ENCODE peak calls at places on chromosomes 1 and 21, in seven cellular contexts. One of them, this sample, is unnamed.

GRCh38 chr1:63679076-63679475 is 85.9 kb downstream of the PGM1 start:
- DNase-seq in neural progenitor cell: no peak
- DNase-seq in CD4-positive, alpha-beta memory T cell: no peak
- DNase-seq in NCI-H2081: no peak
- DNase-seq in progenitor cell of endocrine pancreas: no peak
- DNase-seq in IMR-90: peak; percentile 48
- DNase-seq in T1000: no peak
- DNase-seq in this sample: no peak

GRCh38 chr1:229781453-229781852 is 155.4 kb downstream of the URB2 start:
- DNase-seq in neural progenitor cell: no peak
- DNase-seq in CD4-positive, alpha-beta memory T cell: no peak
- DNase-seq in NCI-H2081: peak; percentile 18
- DNase-seq in progenitor cell of endocrine pancreas: peak; percentile 19
- DNase-seq in IMR-90: no peak
- DNase-seq in T1000: no peak
- DNase-seq in this sample: no peak

GRCh38 chr1:151711940-151712339 is 4.7 kb downstream of the CELF3 start:
- DNase-seq in neural progenitor cell: no peak
- DNase-seq in CD4-positive, alpha-beta memory T cell: no peak
- DNase-seq in NCI-H2081: peak; percentile 58
- DNase-seq in progenitor cell of endocrine pancreas: no peak
- DNase-seq in IMR-90: no peak
- DNase-seq in T1000: no peak
- DNase-seq in this sample: no peak

GRCh38 chr21:21688877-21689276 is 690.7 kb downstream of the NCAM2 start:
- DNase-seq in neural progenitor cell: peak; percentile 67
- DNase-seq in CD4-positive, alpha-beta memory T cell: no peak
- DNase-seq in NCI-H2081: peak; percentile 8
- DNase-seq in progenitor cell of endocrine pancreas: no peak
- DNase-seq in IMR-90: peak; percentile 37
- DNase-seq in T1000: no peak
- DNase-seq in this sample: no peak

GRCh38 chr1:235999259-235999925 is 65.5 kb downstream of the NID1 start:
- DNase-seq in neural progenitor cell: no peak
- DNase-seq in CD4-positive, alpha-beta memory T cell: peak; percentile 95
- DNase-seq in NCI-H2081: no peak
- DNase-seq in progenitor cell of endocrine pancreas: no peak
- DNase-seq in IMR-90: peak; percentile 99
- DNase-seq in T1000: peak; percentile 22
- DNase-seq in this sample: no peak

GRCh38 chr1:81850495-81850894 is 49.8 kb downstream of the ADGRL2 start:
- DNase-seq in neural progenitor cell: no peak
- DNase-seq in CD4-positive, alpha-beta memory T cell: no peak
- DNase-seq in NCI-H2081: no peak
- DNase-seq in progenitor cell of endocrine pancreas: no peak
- DNase-seq in IMR-90: no peak
- DNase-seq in T1000: no peak
- DNase-seq in this sample: no peak

GRCh38 chr1:169574336-169574735 is 11.9 kb downstream of the F5 start:
- DNase-seq in neural progenitor cell: no peak
- DNase-seq in CD4-positive, alpha-beta memory T cell: no peak
- DNase-seq in NCI-H2081: no peak
- DNase-seq in progenitor cell of endocrine pancreas: no peak
- DNase-seq in IMR-90: no peak
- DNase-seq in T1000: no peak
- DNase-seq in this sample: no peak

GRCh38 chr1:82934069-82934468 is 1064.9 kb downstream of the TTLL7 start:
- DNase-seq in neural progenitor cell: no peak
- DNase-seq in CD4-positive, alpha-beta memory T cell: no peak
- DNase-seq in NCI-H2081: no peak
- DNase-seq in progenitor cell of endocrine pancreas: no peak
- DNase-seq in IMR-90: no peak
- DNase-seq in T1000: no peak
- DNase-seq in this sample: no peak

GRCh38 chr1:219965285-219965684 is 36.9 kb upstream of the SLC30A10 start:
- DNase-seq in neural progenitor cell: no peak
- DNase-seq in CD4-positive, alpha-beta memory T cell: no peak
- DNase-seq in NCI-H2081: no peak
- DNase-seq in progenitor cell of endocrine pancreas: no peak
- DNase-seq in IMR-90: no peak
- DNase-seq in T1000: no peak
- DNase-seq in this sample: no peak

GRCh38 chr1:41387667-41388091 is 26.4 kb downstream of the FOXO6 start:
- DNase-seq in neural progenitor cell: peak; percentile 92
- DNase-seq in CD4-positive, alpha-beta memory T cell: no peak
- DNase-seq in NCI-H2081: peak; percentile 93
- DNase-seq in progenitor cell of endocrine pancreas: peak; percentile 60
- DNase-seq in IMR-90: peak; percentile 15
- DNase-seq in T1000: no peak
- DNase-seq in this sample: no peak